ENCODE peak calls at places on chromosomes 16 and 17, in seven cellular contexts. A, E, O, S, L, U and M are unnamed samples.

GRCh38 chr17:58246104-58246740 is 7.8 kb downstream of the LPO start:
- DNase-seq in E (no peak), A (no peak), L (no peak), O (no peak), U (no peak), S (no peak), M (no peak)

GRCh38 chr17:71251276-71251675 is 869.5 kb upstream of the SOX9 start:
- DNase-seq in A (no peak), E (no peak), S (no peak), O (no peak), U (no peak), L (no peak), M (no peak)

GRCh38 chr17:21689604-21690003 is 2.7 kb upstream of the KCNJ18 start:
- DNase-seq in E (no peak), U (no peak), S (no peak), L (no peak), A (peak; percentile 21), O (no peak), M (peak; percentile 15)

GRCh38 chr17:17587614-17588336 is 3.7 kb downstream of the PEMT start:
- DNase-seq in S (no peak), L (no peak), E (no peak), A (no peak), U (no peak), O (no peak), M (no peak)

GRCh38 chr17:78923660-78924453 is 1.3 kb downstream of the TIMP2 start:
- DNase-seq in O (peak; percentile 64), A (peak; percentile 93), E (peak; percentile 82), L (peak; percentile 65), U (peak; percentile 86), S (no peak), M (peak; percentile 69)

GRCh38 chr16:9258423-9259051 is 167.1 kb downstream of the HAPSTR1 start:
- DNase-seq in A (peak; percentile 54), O (peak; percentile 61), S (no peak), U (peak; percentile 83), L (peak; percentile 63), E (peak; percentile 75), M (peak; percentile 34)

GRCh38 chr17:62627219-62627903 is at the start of gene MRC2:
- DNase-seq in O (peak; percentile 93), A (peak; percentile 86), E (peak; percentile 76), L (peak; percentile 93), S (no peak), U (peak; percentile 86), M (peak; percentile 31)

GRCh38 chr17:81715872-81716673 is 4.0 kb downstream of the SLC25A10 start:
- DNase-seq in S (no peak), L (no peak), A (no peak), U (no peak), O (no peak), E (no peak), M (no peak)

GRCh38 chr17:27281438-27281837 is 12.5 kb upstream of the WSB1 start:
- DNase-seq in E (no peak), U (no peak), S (no peak), L (no peak), O (no peak), A (no peak), M (no peak)

GRCh38 chr17:77428020-77428781 is 287.4 kb downstream of the SEC14L1 start:
- DNase-seq in S (no peak), E (no peak), L (no peak), A (no peak), O (peak; percentile 94), U (no peak), M (no peak)

GRCh38 chr16:89737341-89738071 is 16.2 kb downstream of the ZNF276 start:
- DNase-seq in S (no peak), E (no peak), A (no peak), L (no peak), O (no peak), U (no peak), M (no peak)

GRCh38 chr17:2171725-2172446 is 117.0 kb downstream of the HIC1 start:
- DNase-seq in E (no peak), A (no peak), L (no peak), O (no peak), U (no peak), S (no peak), M (no peak)

GRCh38 chr17:82863941-82864720 is 24.3 kb upstream of the ZNF750 start:
- DNase-seq in O (peak; percentile 96), L (peak; percentile 70), A (no peak), E (no peak), S (peak; percentile 97), U (no peak), M (peak; percentile 68)

GRCh38 chr16:89581861-89582563 is 6.5 kb downstream of the CPNE7 start:
- DNase-seq in S (no peak), A (no peak), L (no peak), O (no peak), U (no peak), E (no peak), M (no peak)

GRCh38 chr17:31537558-31537957 is 146.1 kb downstream of the RAB11FIP4 start:
- DNase-seq in S (no peak), U (no peak), A (no peak), L (no peak), E (no peak), O (no peak), M (no peak)

GRCh38 chr16:8677481-8677880 is 3.1 kb downstream of the ABAT start:
- DNase-seq in L (no peak), A (no peak), E (no peak), O (peak; percentile 11), U (no peak), S (no peak), M (no peak)

GRCh38 chr17:80847506-80848230 is 144.0 kb upstream of the CHMP6 start:
- DNase-seq in E (no peak), O (no peak), U (no peak), L (no peak), A (no peak), S (no peak), M (no peak)

GRCh38 chr17:60751884-60752283 is 74.2 kb downstream of the BCAS3 start:
- DNase-seq in A (no peak), S (no peak), O (no peak), L (no peak), U (no peak), E (no peak), M (no peak)

GRCh38 chr17:75067856-75068255 is 19.9 kb upstream of the SLC16A5 start:
- DNase-seq in L (no peak), O (peak; percentile 72), A (no peak), E (no peak), U (no peak), S (no peak), M (no peak)

GRCh38 chr17:4998027-4998665 is 396 bp downstream of the KIF1C start:
- DNase-seq in S (no peak), E (peak; percentile 74), U (peak; percentile 85), L (peak; percentile 67), O (no peak), A (peak; percentile 36), M (no peak)

GRCh38 chr16:56860226-56861020 is 4.6 kb upstream of the SLC12A3 start:
- DNase-seq in S (peak; percentile 75), E (no peak), L (no peak), O (peak; percentile 81), A (no peak), U (no peak), M (no peak)

DNA sequence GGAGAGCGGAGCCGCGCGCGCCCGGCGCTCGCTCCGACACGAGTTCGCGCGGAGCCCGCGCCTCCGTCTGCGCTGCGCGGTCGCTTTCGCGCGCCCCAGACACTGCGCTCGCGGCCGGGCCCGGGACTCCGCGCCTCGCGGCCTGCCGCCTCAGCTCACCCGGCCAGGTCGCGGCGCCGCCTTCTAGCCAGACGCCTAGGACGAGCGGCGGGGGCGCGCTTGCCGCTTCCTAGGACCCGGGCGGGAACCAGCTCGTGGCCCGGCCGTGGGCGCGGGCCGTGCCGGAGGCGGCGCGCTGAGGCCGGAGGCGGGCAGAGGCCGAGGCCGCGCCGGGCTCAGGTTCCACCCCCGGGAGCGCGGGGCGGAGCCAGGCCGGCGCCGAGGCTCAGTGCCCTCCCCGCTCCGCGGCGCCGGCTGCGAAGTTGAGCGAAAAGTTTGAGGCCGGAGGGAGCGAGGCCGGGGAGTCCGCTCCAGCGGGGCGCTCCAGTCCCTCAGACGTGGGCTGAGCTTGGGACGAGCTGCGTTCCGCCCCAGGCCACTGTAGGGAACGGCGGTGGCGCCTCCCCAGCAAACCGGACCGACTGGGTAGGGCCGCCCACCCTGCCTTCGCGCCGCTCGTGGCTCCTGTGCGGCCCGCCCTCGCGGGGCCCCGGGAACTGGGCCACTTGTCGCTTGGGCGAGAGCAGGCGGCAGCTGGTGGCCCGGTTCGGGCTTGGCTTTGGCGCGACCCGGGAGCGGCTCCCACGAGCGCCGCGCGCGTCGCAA is at the start of gene SPHK1:
- DNase-seq in L (peak; percentile 91), U (peak; percentile 83), E (peak; percentile 73), O (peak; percentile 84), S (no peak), A (peak; percentile 90), M (peak; percentile 51)
- TF ChIP-seq MAX in L (peak; percentile 52), U (no peak), E (peak; percentile 21), O (no peak), S (no peak), A (peak; percentile 63), M (peak; percentile 64)

GRCh38 chr16:30485818-30486436 is 13.4 kb downstream of the ITGAL start:
- DNase-seq in O (peak; percentile 55), L (no peak), A (no peak), U (no peak), S (no peak), E (no peak), M (no peak)
- TF ChIP-seq MAX in O (no peak), L (no peak), A (no peak), U (no peak), S (no peak), E (no peak), M (no peak)

GRCh38 chr17:38925263-38925995 is at the start of gene LASP1NB:
- DNase-seq in E (peak; percentile 71), S (no peak), O (no peak), U (peak; percentile 76), L (peak; percentile 93), A (no peak), M (no peak)
- TF ChIP-seq MAX in E (no peak), S (no peak), O (no peak), U (no peak), L (peak; percentile 51), A (no peak), M (no peak)

DNA sequence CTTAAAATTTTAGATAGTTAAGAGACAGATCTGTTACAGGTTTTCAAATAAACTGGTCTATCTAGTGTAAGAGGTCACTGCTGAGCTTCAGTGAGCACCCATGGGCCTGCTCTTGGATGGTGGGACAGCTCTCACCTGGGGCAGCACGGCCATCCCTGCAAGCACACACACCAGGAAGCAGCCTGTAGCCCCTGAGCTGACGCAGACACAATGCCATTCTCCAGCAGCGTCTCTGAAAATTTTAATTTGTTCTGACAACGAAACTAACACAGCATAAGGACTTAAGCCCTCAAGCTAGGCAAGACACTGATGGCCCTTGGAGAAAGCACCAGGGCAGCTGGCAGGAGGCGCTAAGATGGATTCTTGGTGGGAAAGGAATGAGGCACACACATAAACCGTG is 2.7 kb upstream of the LIMD2 start:
- DNase-seq in L (no peak), U (no peak), O (no peak), A (no peak), S (no peak), E (no peak), M (no peak)
- TF ChIP-seq MAX in L (no peak), U (no peak), O (no peak), A (no peak), S (no peak), E (no peak), M (no peak)